ENCODE peak calls at places on chromosomes 1 and 21, in ten cellular contexts. One of them, this sample, is unnamed. For H3K9me3, the result is how much of the 10 kb centered on the place peaks cover.

GRCh38 chr21:36584980-36585940 is 105.3 kb upstream of the CLDN14 start:
- DNase-seq in SJSA1: no peak
- DNase-seq in upper lobe of right lung: no peak
- DNase-seq in stomach: no peak
- DNase-seq in mammary epithelial cell: no peak
- DNase-seq in body of pancreas: no peak
- DNase-seq in breast epithelium: no peak
- DNase-seq in cardiac muscle cell: no peak
- DNase-seq in right atrium auricular region: no peak
- DNase-seq in lung: no peak
- DNase-seq in this sample: no peak

GRCh38 chr1:33908344-33908956 is 44.6 kb downstream of the HMGB4 start:
- DNase-seq in right atrium auricular region: no peak
- DNase-seq in breast epithelium: no peak
- DNase-seq in SJSA1: no peak
- DNase-seq in upper lobe of right lung: no peak
- DNase-seq in mammary epithelial cell: no peak
- DNase-seq in cardiac muscle cell: no peak
- DNase-seq in stomach: no peak
- DNase-seq in lung: no peak
- DNase-seq in body of pancreas: no peak
- DNase-seq in this sample: no peak

GRCh38 chr21:41851090-41851790 is 27.9 kb downstream of the PRDM15 start:
- DNase-seq in right atrium auricular region: no peak
- DNase-seq in SJSA1: no peak
- DNase-seq in body of pancreas: no peak
- DNase-seq in cardiac muscle cell: peak
- DNase-seq in stomach: no peak
- DNase-seq in lung: no peak
- DNase-seq in upper lobe of right lung: peak
- DNase-seq in mammary epithelial cell: no peak
- DNase-seq in breast epithelium: no peak
- DNase-seq in this sample: no peak

GRCh38 chr1:240804475-240804874 is 192.5 kb upstream of the GREM2 start:
- DNase-seq in mammary epithelial cell: no peak
- DNase-seq in cardiac muscle cell: no peak
- DNase-seq in upper lobe of right lung: no peak
- DNase-seq in stomach: no peak
- DNase-seq in lung: no peak
- DNase-seq in right atrium auricular region: no peak
- DNase-seq in SJSA1: peak
- DNase-seq in body of pancreas: no peak
- DNase-seq in breast epithelium: no peak
- DNase-seq in this sample: no peak

GRCh38 chr1:230516890-230517289 is 90.8 kb upstream of the PGBD5 start:
- DNase-seq in right atrium auricular region: no peak
- DNase-seq in mammary epithelial cell: no peak
- DNase-seq in cardiac muscle cell: no peak
- DNase-seq in breast epithelium: no peak
- DNase-seq in SJSA1: no peak
- DNase-seq in upper lobe of right lung: no peak
- DNase-seq in body of pancreas: no peak
- DNase-seq in stomach: no peak
- DNase-seq in lung: no peak
- DNase-seq in this sample: no peak

GRCh38 chr1:184854456-184855180 is 100.0 kb upstream of the EDEM3 start:
- DNase-seq in body of pancreas: no peak
- DNase-seq in SJSA1: no peak
- DNase-seq in right atrium auricular region: no peak
- DNase-seq in upper lobe of right lung: no peak
- DNase-seq in mammary epithelial cell: no peak
- DNase-seq in cardiac muscle cell: no peak
- DNase-seq in breast epithelium: no peak
- DNase-seq in stomach: no peak
- DNase-seq in lung: no peak
- DNase-seq in this sample: no peak

GRCh38 chr1:113899101-113899500 is 5.5 kb downstream of the AP4B1 start:
- DNase-seq in cardiac muscle cell: no peak
- DNase-seq in right atrium auricular region: no peak
- DNase-seq in mammary epithelial cell: no peak
- DNase-seq in SJSA1: no peak
- DNase-seq in body of pancreas: no peak
- DNase-seq in stomach: no peak
- DNase-seq in breast epithelium: no peak
- DNase-seq in upper lobe of right lung: no peak
- DNase-seq in lung: no peak
- DNase-seq in this sample: no peak

GRCh38 chr1:184822267-184822666 is 67.6 kb upstream of the EDEM3 start:
- DNase-seq in lung: no peak
- DNase-seq in SJSA1: no peak
- DNase-seq in mammary epithelial cell: no peak
- DNase-seq in right atrium auricular region: no peak
- DNase-seq in cardiac muscle cell: no peak
- DNase-seq in breast epithelium: no peak
- DNase-seq in upper lobe of right lung: no peak
- DNase-seq in stomach: no peak
- DNase-seq in body of pancreas: no peak
- DNase-seq in this sample: no peak

GRCh38 chr1:74689800-74690696 is 16.5 kb upstream of the ERICH3 start:
- DNase-seq in right atrium auricular region: no peak
- DNase-seq in upper lobe of right lung: no peak
- DNase-seq in breast epithelium: no peak
- DNase-seq in mammary epithelial cell: peak
- DNase-seq in SJSA1: peak
- DNase-seq in stomach: no peak
- DNase-seq in cardiac muscle cell: peak
- DNase-seq in lung: no peak
- DNase-seq in body of pancreas: peak
- DNase-seq in this sample: no peak

GRCh38 chr21:36059823-36060158 is 535 bp downstream of the SETD4 start:
- DNase-seq in stomach: peak
- DNase-seq in cardiac muscle cell: peak
- DNase-seq in upper lobe of right lung: peak
- DNase-seq in right atrium auricular region: no peak
- DNase-seq in lung: peak
- DNase-seq in body of pancreas: peak
- DNase-seq in breast epithelium: no peak
- DNase-seq in mammary epithelial cell: no peak
- DNase-seq in SJSA1: no peak
- DNase-seq in this sample: peak

GRCh38 chr1:39332291-39332690 is 127.8 kb downstream of the MACF1 start:
- DNase-seq in mammary epithelial cell: peak
- DNase-seq in upper lobe of right lung: no peak
- DNase-seq in SJSA1: no peak
- DNase-seq in body of pancreas: no peak
- DNase-seq in right atrium auricular region: no peak
- DNase-seq in cardiac muscle cell: no peak
- DNase-seq in breast epithelium: no peak
- DNase-seq in lung: no peak
- DNase-seq in stomach: no peak
- DNase-seq in this sample: no peak

GRCh38 chr21:41460578-41461527 is 34.8 kb downstream of the MX1 start:
- DNase-seq in stomach: peak
- DNase-seq in cardiac muscle cell: peak
- DNase-seq in body of pancreas: peak
- DNase-seq in right atrium auricular region: peak
- DNase-seq in breast epithelium: peak
- DNase-seq in lung: peak
- DNase-seq in upper lobe of right lung: peak
- DNase-seq in mammary epithelial cell: peak
- DNase-seq in SJSA1: peak
- DNase-seq in this sample: peak

GRCh38 chr1:116666747-116667576 is 571 bp downstream of the IGSF3 start:
- DNase-seq in body of pancreas: no peak
- DNase-seq in SJSA1: no peak
- DNase-seq in mammary epithelial cell: no peak
- DNase-seq in stomach: peak
- DNase-seq in lung: no peak
- DNase-seq in right atrium auricular region: no peak
- DNase-seq in cardiac muscle cell: no peak
- DNase-seq in upper lobe of right lung: peak
- DNase-seq in breast epithelium: no peak
- DNase-seq in this sample: no peak

GRCh38 chr1:208101661-208102431 is 142.3 kb downstream of the PLXNA2 start:
- DNase-seq in upper lobe of right lung: no peak
- DNase-seq in lung: peak
- DNase-seq in body of pancreas: peak
- DNase-seq in mammary epithelial cell: no peak
- DNase-seq in stomach: no peak
- DNase-seq in cardiac muscle cell: no peak
- DNase-seq in right atrium auricular region: no peak
- DNase-seq in SJSA1: no peak
- DNase-seq in breast epithelium: no peak
- DNase-seq in this sample: no peak

GRCh38 chr1:109876617-109877319 is 33.9 kb upstream of the CSF1 start:
- DNase-seq in mammary epithelial cell: no peak
- DNase-seq in cardiac muscle cell: no peak
- DNase-seq in breast epithelium: no peak
- DNase-seq in upper lobe of right lung: no peak
- DNase-seq in right atrium auricular region: no peak
- DNase-seq in stomach: no peak
- DNase-seq in lung: no peak
- DNase-seq in SJSA1: no peak
- DNase-seq in body of pancreas: peak
- DNase-seq in this sample: no peak

GRCh38 chr1:108079550-108079949 is 114.6 kb upstream of the VAV3 start:
- DNase-seq in mammary epithelial cell: no peak
- DNase-seq in lung: no peak
- DNase-seq in right atrium auricular region: no peak
- DNase-seq in body of pancreas: no peak
- DNase-seq in upper lobe of right lung: no peak
- DNase-seq in stomach: no peak
- DNase-seq in breast epithelium: no peak
- DNase-seq in cardiac muscle cell: peak
- DNase-seq in SJSA1: no peak
- DNase-seq in this sample: no peak

GRCh38 chr1:202005958-202006357 is 4.4 kb upstream of the ELF3 start:
- DNase-seq in SJSA1: peak
- DNase-seq in stomach: no peak
- DNase-seq in breast epithelium: no peak
- DNase-seq in lung: no peak
- DNase-seq in cardiac muscle cell: peak
- DNase-seq in upper lobe of right lung: no peak
- DNase-seq in mammary epithelial cell: no peak
- DNase-seq in right atrium auricular region: no peak
- DNase-seq in body of pancreas: peak
- DNase-seq in this sample: no peak

GRCh38 chr1:186374313-186375151 is 521 bp downstream of the TPR start:
- DNase-seq in right atrium auricular region: no peak
- DNase-seq in breast epithelium: no peak
- DNase-seq in stomach: peak
- DNase-seq in cardiac muscle cell: peak
- DNase-seq in SJSA1: no peak
- DNase-seq in mammary epithelial cell: peak
- DNase-seq in upper lobe of right lung: no peak
- DNase-seq in body of pancreas: peak
- DNase-seq in lung: peak
- DNase-seq in this sample: no peak

GRCh38 chr21:15436031-15436430 is 293.8 kb upstream of the USP25 start:
- DNase-seq in cardiac muscle cell: no peak
- DNase-seq in stomach: no peak
- DNase-seq in lung: no peak
- DNase-seq in upper lobe of right lung: no peak
- DNase-seq in breast epithelium: no peak
- DNase-seq in right atrium auricular region: no peak
- DNase-seq in mammary epithelial cell: no peak
- DNase-seq in SJSA1: no peak
- DNase-seq in body of pancreas: no peak
- DNase-seq in this sample: no peak
- H3K9me3 ChIP-seq in cardiac muscle cell: under half
- H3K9me3 ChIP-seq in stomach: under half
- H3K9me3 ChIP-seq in lung: under half
- H3K9me3 ChIP-seq in upper lobe of right lung: under half
- H3K9me3 ChIP-seq in breast epithelium: under half
- H3K9me3 ChIP-seq in right atrium auricular region: under half
- H3K9me3 ChIP-seq in mammary epithelial cell: under half
- H3K9me3 ChIP-seq in SJSA1: under half
- H3K9me3 ChIP-seq in body of pancreas: under half
- H3K9me3 ChIP-seq in this sample: under half

DNA sequence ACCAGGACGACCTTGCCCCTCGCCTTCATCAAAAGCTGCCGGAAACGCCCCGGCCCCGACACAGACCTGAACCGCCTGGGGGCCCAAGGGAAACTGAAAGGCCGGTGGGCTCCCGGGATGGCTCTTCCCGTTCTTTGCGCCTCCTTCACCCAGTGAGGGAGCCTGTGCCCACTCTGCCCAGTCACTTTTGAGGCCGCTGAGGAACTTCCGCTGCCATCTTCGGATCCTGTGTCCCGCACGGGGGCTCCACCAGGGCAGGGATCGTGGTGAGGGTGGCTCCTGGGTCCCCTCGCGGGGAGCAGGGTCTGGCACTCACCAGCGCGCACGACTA is 104.0 kb downstream of the PPIAL4G start:
- DNase-seq in stomach: no peak
- DNase-seq in body of pancreas: no peak
- DNase-seq in breast epithelium: no peak
- DNase-seq in right atrium auricular region: no peak
- DNase-seq in mammary epithelial cell: no peak
- DNase-seq in lung: no peak
- DNase-seq in upper lobe of right lung: no peak
- DNase-seq in cardiac muscle cell: no peak
- DNase-seq in SJSA1: no peak
- DNase-seq in this sample: no peak
- H3K27ac ChIP-seq in stomach: no peak
- H3K27ac ChIP-seq in body of pancreas: no peak
- H3K27ac ChIP-seq in breast epithelium: no peak
- H3K27ac ChIP-seq in right atrium auricular region: no peak
- H3K27ac ChIP-seq in mammary epithelial cell: no peak
- H3K27ac ChIP-seq in lung: no peak
- H3K27ac ChIP-seq in upper lobe of right lung: no peak
- H3K27ac ChIP-seq in cardiac muscle cell: no peak
- H3K27ac ChIP-seq in SJSA1: no peak
- H3K27ac ChIP-seq in this sample: no peak

DNA sequence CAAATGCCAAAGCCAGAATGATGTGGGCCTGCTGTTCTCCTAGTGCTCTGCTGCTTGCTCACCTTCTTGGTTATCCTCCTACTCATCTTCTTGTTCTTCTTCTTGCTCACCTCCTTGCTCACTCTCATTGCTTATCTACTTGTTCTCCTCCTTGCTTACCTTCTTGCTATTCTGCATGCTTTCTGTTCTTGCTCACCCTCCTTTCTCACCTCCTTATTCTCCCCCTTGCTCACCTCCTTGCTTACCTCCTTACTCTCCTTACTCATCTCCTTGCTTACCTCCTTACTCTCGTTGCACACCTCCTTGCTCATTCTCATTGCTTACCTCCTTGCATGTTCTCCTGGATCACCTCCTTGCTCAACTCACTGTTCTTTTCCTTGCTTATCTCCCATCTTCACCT is at the start of gene OR14I1:
- DNase-seq in right atrium auricular region: no peak
- DNase-seq in stomach: no peak
- DNase-seq in cardiac muscle cell: no peak
- DNase-seq in mammary epithelial cell: no peak
- DNase-seq in lung: no peak
- DNase-seq in SJSA1: no peak
- DNase-seq in body of pancreas: no peak
- DNase-seq in upper lobe of right lung: no peak
- DNase-seq in breast epithelium: no peak
- DNase-seq in this sample: no peak
- H3K9me3 ChIP-seq in right atrium auricular region: under half
- H3K9me3 ChIP-seq in stomach: under half
- H3K9me3 ChIP-seq in cardiac muscle cell: under half
- H3K9me3 ChIP-seq in mammary epithelial cell: under half
- H3K9me3 ChIP-seq in lung: under half
- H3K9me3 ChIP-seq in SJSA1: under half
- H3K9me3 ChIP-seq in body of pancreas: under half
- H3K9me3 ChIP-seq in upper lobe of right lung: under half
- H3K9me3 ChIP-seq in breast epithelium: under half
- H3K9me3 ChIP-seq in this sample: under half

GRCh38 chr21:33313611-33314010 is 11.2 kb upstream of the IFNAR1 start:
- DNase-seq in upper lobe of right lung: no peak
- DNase-seq in cardiac muscle cell: no peak
- DNase-seq in stomach: no peak
- DNase-seq in SJSA1: no peak
- DNase-seq in right atrium auricular region: no peak
- DNase-seq in lung: no peak
- DNase-seq in mammary epithelial cell: no peak
- DNase-seq in body of pancreas: no peak
- DNase-seq in breast epithelium: no peak
- DNase-seq in this sample: no peak
- H3K27ac ChIP-seq in upper lobe of right lung: no peak
- H3K27ac ChIP-seq in cardiac muscle cell: no peak
- H3K27ac ChIP-seq in stomach: no peak
- H3K27ac ChIP-seq in SJSA1: no peak
- H3K27ac ChIP-seq in right atrium auricular region: no peak
- H3K27ac ChIP-seq in lung: no peak
- H3K27ac ChIP-seq in mammary epithelial cell: no peak
- H3K27ac ChIP-seq in body of pancreas: no peak
- H3K27ac ChIP-seq in breast epithelium: no peak
- H3K27ac ChIP-seq in this sample: no peak

This sample was measured in thoracic aorta.